ENCODE peak calls at places on chromosomes 2 and 18, in seven cellular contexts. One of them, this sample, is unnamed.

GRCh38 chr2:39547811-39548719 is 111.0 kb upstream of the MAP4K3 start:
- DNase-seq in cardiac fibroblast: peak; percentile 90
- DNase-seq in adrenal gland: no peak
- DNase-seq in brain microvascular endothelial cell: peak; percentile 86
- DNase-seq in heart right ventricle: no peak
- DNase-seq in upper lobe of right lung: no peak
- DNase-seq in PC-9: peak; percentile 96
- DNase-seq in this sample: peak; percentile 41

GRCh38 chr2:1603059-1603458 is 141.3 kb downstream of the PXDN start:
- DNase-seq in PC-9: no peak
- DNase-seq in brain microvascular endothelial cell: no peak
- DNase-seq in cardiac fibroblast: no peak
- DNase-seq in heart right ventricle: no peak
- DNase-seq in upper lobe of right lung: peak; percentile 52
- DNase-seq in adrenal gland: no peak
- DNase-seq in this sample: no peak

GRCh38 chr2:147197754-147198153 is 647.1 kb upstream of the ACVR2A start:
- DNase-seq in upper lobe of right lung: no peak
- DNase-seq in PC-9: no peak
- DNase-seq in adrenal gland: no peak
- DNase-seq in brain microvascular endothelial cell: no peak
- DNase-seq in heart right ventricle: no peak
- DNase-seq in cardiac fibroblast: no peak
- DNase-seq in this sample: no peak

GRCh38 chr2:146853741-146854444 is 990.9 kb upstream of the ACVR2A start:
- DNase-seq in upper lobe of right lung: no peak
- DNase-seq in heart right ventricle: no peak
- DNase-seq in PC-9: no peak
- DNase-seq in brain microvascular endothelial cell: peak; percentile 36
- DNase-seq in adrenal gland: no peak
- DNase-seq in cardiac fibroblast: peak; percentile 50
- DNase-seq in this sample: peak; percentile 20

GRCh38 chr2:176174850-176175728 is 13.4 kb upstream of the HOXD1 start:
- DNase-seq in brain microvascular endothelial cell: no peak
- DNase-seq in upper lobe of right lung: no peak
- DNase-seq in cardiac fibroblast: no peak
- DNase-seq in PC-9: no peak
- DNase-seq in adrenal gland: peak; percentile 50
- DNase-seq in heart right ventricle: no peak
- DNase-seq in this sample: no peak

GRCh38 chr18:79401494-79402208 is 5.9 kb downstream of the NFATC1 start:
- DNase-seq in heart right ventricle: no peak
- DNase-seq in brain microvascular endothelial cell: no peak
- DNase-seq in upper lobe of right lung: peak; percentile 65
- DNase-seq in cardiac fibroblast: no peak
- DNase-seq in adrenal gland: no peak
- DNase-seq in PC-9: no peak
- DNase-seq in this sample: no peak

GRCh38 chr2:16124881-16125613 is 184.7 kb downstream of the MYCN start:
- DNase-seq in adrenal gland: no peak
- DNase-seq in PC-9: no peak
- DNase-seq in cardiac fibroblast: no peak
- DNase-seq in upper lobe of right lung: no peak
- DNase-seq in brain microvascular endothelial cell: no peak
- DNase-seq in heart right ventricle: no peak
- DNase-seq in this sample: no peak

GRCh38 chr2:161096336-161096735 is 63.9 kb upstream of the TANK start:
- DNase-seq in PC-9: no peak
- DNase-seq in cardiac fibroblast: peak; percentile 84
- DNase-seq in heart right ventricle: no peak
- DNase-seq in adrenal gland: no peak
- DNase-seq in upper lobe of right lung: no peak
- DNase-seq in brain microvascular endothelial cell: no peak
- DNase-seq in this sample: peak; percentile 89

GRCh38 chr18:33440011-33440383 is 524 bp downstream of the CCDC178 start:
- DNase-seq in heart right ventricle: peak; percentile 21
- DNase-seq in cardiac fibroblast: peak; percentile 58
- DNase-seq in PC-9: no peak
- DNase-seq in brain microvascular endothelial cell: peak; percentile 42
- DNase-seq in adrenal gland: peak; percentile 39
- DNase-seq in upper lobe of right lung: no peak
- DNase-seq in this sample: peak; percentile 70

GRCh38 chr2:979286-979928 is 28.8 kb downstream of the SNTG2 start:
- DNase-seq in brain microvascular endothelial cell: no peak
- DNase-seq in heart right ventricle: no peak
- DNase-seq in cardiac fibroblast: no peak
- DNase-seq in PC-9: no peak
- DNase-seq in upper lobe of right lung: no peak
- DNase-seq in adrenal gland: no peak
- DNase-seq in this sample: no peak

GRCh38 chr2:69770747-69771146 is 28.8 kb downstream of the ANXA4 start:
- DNase-seq in PC-9: no peak
- DNase-seq in brain microvascular endothelial cell: no peak
- DNase-seq in cardiac fibroblast: no peak
- DNase-seq in heart right ventricle: no peak
- DNase-seq in upper lobe of right lung: no peak
- DNase-seq in adrenal gland: no peak
- DNase-seq in this sample: no peak

GRCh38 chr2:27509326-27509725 is 12.7 kb downstream of the GCKR start:
- DNase-seq in cardiac fibroblast: peak; percentile 22
- DNase-seq in PC-9: no peak
- DNase-seq in brain microvascular endothelial cell: no peak
- DNase-seq in adrenal gland: no peak
- DNase-seq in heart right ventricle: no peak
- DNase-seq in upper lobe of right lung: no peak
- DNase-seq in this sample: peak; percentile 24

GRCh38 chr2:27307545-27308358 is 493 bp downstream of the UCN start:
- DNase-seq in cardiac fibroblast: no peak
- DNase-seq in heart right ventricle: peak; percentile 21
- DNase-seq in brain microvascular endothelial cell: no peak
- DNase-seq in PC-9: no peak
- DNase-seq in adrenal gland: no peak
- DNase-seq in upper lobe of right lung: no peak
- DNase-seq in this sample: no peak

GRCh38 chr2:223969856-223970255 is 12.6 kb downstream of the MRPL44 start:
- DNase-seq in PC-9: no peak
- DNase-seq in adrenal gland: no peak
- DNase-seq in heart right ventricle: no peak
- DNase-seq in brain microvascular endothelial cell: peak; percentile 16
- DNase-seq in cardiac fibroblast: peak; percentile 65
- DNase-seq in upper lobe of right lung: no peak
- DNase-seq in this sample: no peak

GRCh38 chr18:11607897-11608296 is 1.5 kb upstream of the SLC35G4 start:
- DNase-seq in brain microvascular endothelial cell: no peak
- DNase-seq in upper lobe of right lung: no peak
- DNase-seq in heart right ventricle: no peak
- DNase-seq in cardiac fibroblast: no peak
- DNase-seq in adrenal gland: no peak
- DNase-seq in PC-9: no peak
- DNase-seq in this sample: no peak

GRCh38 chr2:122098301-122098700 is 342.9 kb downstream of the TSN start:
- DNase-seq in heart right ventricle: no peak
- DNase-seq in brain microvascular endothelial cell: no peak
- DNase-seq in cardiac fibroblast: peak; percentile 49
- DNase-seq in upper lobe of right lung: no peak
- DNase-seq in PC-9: no peak
- DNase-seq in adrenal gland: no peak
- DNase-seq in this sample: peak; percentile 6

GRCh38 chr2:85784474-85784986 is 30.7 kb downstream of the ATOH8 start:
- DNase-seq in upper lobe of right lung: peak; percentile 25
- DNase-seq in brain microvascular endothelial cell: no peak
- DNase-seq in PC-9: no peak
- DNase-seq in heart right ventricle: no peak
- DNase-seq in cardiac fibroblast: no peak
- DNase-seq in adrenal gland: no peak
- DNase-seq in this sample: no peak

GRCh38 chr18:36567800-36568199 is 261.0 kb downstream of the TPGS2 start:
- DNase-seq in PC-9: no peak
- DNase-seq in upper lobe of right lung: no peak
- DNase-seq in brain microvascular endothelial cell: no peak
- DNase-seq in cardiac fibroblast: no peak
- DNase-seq in heart right ventricle: no peak
- DNase-seq in adrenal gland: no peak
- DNase-seq in this sample: no peak

GRCh38 chr18:55354795-55355194 is 233.2 kb downstream of the TCF4 start:
- DNase-seq in cardiac fibroblast: peak; percentile 51
- DNase-seq in heart right ventricle: no peak
- DNase-seq in brain microvascular endothelial cell: no peak
- DNase-seq in PC-9: no peak
- DNase-seq in adrenal gland: no peak
- DNase-seq in upper lobe of right lung: no peak
- DNase-seq in this sample: no peak

GRCh38 chr2:108585446-108585845 is 51.2 kb downstream of the LIMS1 start:
- DNase-seq in heart right ventricle: no peak
- DNase-seq in upper lobe of right lung: no peak
- DNase-seq in adrenal gland: no peak
- DNase-seq in PC-9: no peak
- DNase-seq in brain microvascular endothelial cell: no peak
- DNase-seq in cardiac fibroblast: peak; percentile 56
- DNase-seq in this sample: peak; percentile 84
- TF ChIP-seq CTCF in heart right ventricle: no peak
- TF ChIP-seq CTCF in upper lobe of right lung: no peak
- TF ChIP-seq CTCF in adrenal gland: no peak
- TF ChIP-seq CTCF in PC-9: no peak
- TF ChIP-seq CTCF in brain microvascular endothelial cell: no peak
- TF ChIP-seq CTCF in cardiac fibroblast: no peak
- TF ChIP-seq CTCF in this sample: no peak

GRCh38 chr2:7502306-7502705 is 585.1 kb downstream of the RNF144A start:
- DNase-seq in heart right ventricle: no peak
- DNase-seq in PC-9: no peak
- DNase-seq in cardiac fibroblast: no peak
- DNase-seq in upper lobe of right lung: no peak
- DNase-seq in adrenal gland: no peak
- DNase-seq in brain microvascular endothelial cell: no peak
- DNase-seq in this sample: no peak
- H3K4me3 ChIP-seq in heart right ventricle: no peak overlapping the region
- H3K4me3 ChIP-seq in PC-9: no peak overlapping the region
- H3K4me3 ChIP-seq in cardiac fibroblast: no peak overlapping the region
- H3K4me3 ChIP-seq in upper lobe of right lung: no peak overlapping the region
- H3K4me3 ChIP-seq in adrenal gland: no peak overlapping the region
- H3K4me3 ChIP-seq in brain microvascular endothelial cell: no peak overlapping the region
- H3K4me3 ChIP-seq in this sample: no peak overlapping the region

GRCh38 chr2:219908538-219908937 is 281.1 kb downstream of the SLC4A3 start:
- DNase-seq in cardiac fibroblast: no peak
- DNase-seq in PC-9: no peak
- DNase-seq in upper lobe of right lung: no peak
- DNase-seq in heart right ventricle: no peak
- DNase-seq in adrenal gland: no peak
- DNase-seq in brain microvascular endothelial cell: no peak
- DNase-seq in this sample: no peak

GRCh38 chr2:219916261-219916660 is 288.8 kb downstream of the SLC4A3 start:
- DNase-seq in heart right ventricle: no peak
- DNase-seq in brain microvascular endothelial cell: no peak
- DNase-seq in PC-9: no peak
- DNase-seq in cardiac fibroblast: no peak
- DNase-seq in upper lobe of right lung: no peak
- DNase-seq in adrenal gland: no peak
- DNase-seq in this sample: no peak

GRCh38 chr2:219914577-219914976 is 287.1 kb downstream of the SLC4A3 start:
- DNase-seq in PC-9: no peak
- DNase-seq in upper lobe of right lung: no peak
- DNase-seq in adrenal gland: no peak
- DNase-seq in cardiac fibroblast: no peak
- DNase-seq in brain microvascular endothelial cell: no peak
- DNase-seq in heart right ventricle: no peak
- DNase-seq in this sample: no peak

GRCh38 chr2:219911541-219911940 is 284.1 kb downstream of the SLC4A3 start:
- DNase-seq in heart right ventricle: no peak
- DNase-seq in upper lobe of right lung: no peak
- DNase-seq in adrenal gland: no peak
- DNase-seq in brain microvascular endothelial cell: no peak
- DNase-seq in cardiac fibroblast: no peak
- DNase-seq in PC-9: no peak
- DNase-seq in this sample: no peak

DNA sequence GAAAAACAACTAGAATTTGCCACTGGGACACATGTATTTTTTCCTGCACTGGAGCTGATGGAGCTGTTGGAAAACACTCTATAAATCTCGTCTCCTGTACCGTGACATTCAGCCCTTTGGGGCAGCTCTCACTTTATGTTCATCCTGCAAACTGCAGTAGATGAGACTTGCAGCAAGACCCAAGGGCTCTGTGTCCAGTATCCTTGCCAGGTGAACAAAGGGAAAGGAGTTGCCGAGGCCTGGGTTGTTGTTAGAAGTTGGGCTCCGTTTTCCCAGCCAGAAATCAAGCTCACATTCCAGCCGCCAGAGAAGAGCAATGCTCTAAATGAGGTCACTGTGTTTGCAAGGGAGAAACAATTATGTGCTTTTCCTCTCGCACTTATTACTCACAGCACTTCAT is 285.1 kb downstream of the SLC4A3 start:
- DNase-seq in heart right ventricle: no peak
- DNase-seq in PC-9: no peak
- DNase-seq in upper lobe of right lung: no peak
- DNase-seq in cardiac fibroblast: no peak
- DNase-seq in adrenal gland: no peak
- DNase-seq in brain microvascular endothelial cell: peak; percentile 46
- DNase-seq in this sample: peak; percentile 5
- TF ChIP-seq CTCF in heart right ventricle: no peak
- TF ChIP-seq CTCF in PC-9: no peak
- TF ChIP-seq CTCF in upper lobe of right lung: no peak
- TF ChIP-seq CTCF in cardiac fibroblast: no peak
- TF ChIP-seq CTCF in adrenal gland: no peak
- TF ChIP-seq CTCF in brain microvascular endothelial cell: peak; percentile 67
- TF ChIP-seq CTCF in this sample: no peak

GRCh38 chr2:23385748-23386421 is 906 bp downstream of the KLHL29 start:
- DNase-seq in upper lobe of right lung: peak; percentile 72
- DNase-seq in adrenal gland: peak; percentile 35
- DNase-seq in cardiac fibroblast: peak; percentile 33
- DNase-seq in heart right ventricle: peak; percentile 21
- DNase-seq in brain microvascular endothelial cell: no peak
- DNase-seq in PC-9: no peak
- DNase-seq in this sample: peak; percentile 18
- H3K4me3 ChIP-seq in upper lobe of right lung: peak overlapping the region; percentile 65
- H3K4me3 ChIP-seq in adrenal gland: peak overlapping the region; percentile 50
- H3K4me3 ChIP-seq in cardiac fibroblast: peak overlapping the region; percentile 72
- H3K4me3 ChIP-seq in heart right ventricle: peak overlapping the region; percentile 70
- H3K4me3 ChIP-seq in brain microvascular endothelial cell: peak overlapping the region; percentile 59
- H3K4me3 ChIP-seq in PC-9: peak overlapping the region; percentile 83
- H3K4me3 ChIP-seq in this sample: peak overlapping the region; percentile 66

DNA sequence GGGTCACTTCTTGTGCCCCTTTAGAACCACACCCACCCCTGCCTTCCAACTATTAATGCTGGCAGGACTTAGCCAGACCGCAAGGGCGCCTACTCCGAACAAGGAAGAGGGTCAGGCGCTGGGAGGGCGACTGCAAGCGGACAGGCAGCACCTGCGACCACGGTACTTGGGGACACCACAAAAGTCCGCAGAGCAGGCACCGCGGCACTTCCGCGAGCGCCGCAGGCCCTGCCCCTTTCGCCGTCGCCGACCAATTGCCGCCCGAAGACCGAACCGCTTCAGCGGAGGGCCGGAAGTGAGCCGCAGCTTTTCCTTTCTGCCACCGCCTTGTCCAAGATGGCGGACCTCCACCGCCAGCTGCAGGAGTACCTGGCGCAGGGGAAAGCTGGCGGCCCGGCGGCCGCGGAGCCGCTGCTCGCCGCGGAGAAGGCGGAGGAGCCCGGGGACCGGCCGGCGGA is at the start of gene SFT2D3:
- DNase-seq in heart right ventricle: peak; percentile 93
- DNase-seq in upper lobe of right lung: peak; percentile 97
- DNase-seq in cardiac fibroblast: peak; percentile 90
- DNase-seq in brain microvascular endothelial cell: peak; percentile 85
- DNase-seq in adrenal gland: peak; percentile 94
- DNase-seq in PC-9: peak; percentile 89
- DNase-seq in this sample: peak; percentile 92
- TF ChIP-seq CTCF in heart right ventricle: no peak
- TF ChIP-seq CTCF in upper lobe of right lung: no peak
- TF ChIP-seq CTCF in cardiac fibroblast: no peak
- TF ChIP-seq CTCF in brain microvascular endothelial cell: no peak
- TF ChIP-seq CTCF in adrenal gland: no peak
- TF ChIP-seq CTCF in PC-9: no peak
- TF ChIP-seq CTCF in this sample: no peak

GRCh38 chr2:42091671-42092070 is 43.9 kb downstream of the PKDCC start:
- DNase-seq in heart right ventricle: no peak
- DNase-seq in cardiac fibroblast: no peak
- DNase-seq in PC-9: no peak
- DNase-seq in brain microvascular endothelial cell: no peak
- DNase-seq in adrenal gland: no peak
- DNase-seq in upper lobe of right lung: no peak
- DNase-seq in this sample: no peak
- H3K4me3 ChIP-seq in heart right ventricle: no peak overlapping the region
- H3K4me3 ChIP-seq in cardiac fibroblast: no peak overlapping the region
- H3K4me3 ChIP-seq in PC-9: no peak overlapping the region
- H3K4me3 ChIP-seq in brain microvascular endothelial cell: no peak overlapping the region
- H3K4me3 ChIP-seq in adrenal gland: no peak overlapping the region
- H3K4me3 ChIP-seq in upper lobe of right lung: no peak overlapping the region
- H3K4me3 ChIP-seq in this sample: no peak overlapping the region